ENCODE peak calls at places on chromosomes 4 and X, in seven cellular contexts. T is tibial nerve, Q is choroid plexus epithelial cell, D is GM23338, B is retinal pigment epithelial cell, O is body of pancreas, K is psoas muscle. A is an unnamed sample.

GRCh38 chrX:115624916-115625315 is 63.9 kb downstream of the PLS3 start:
- DNase-seq in T (no peak), Q (no peak), D (no peak), B (no peak), O (no peak), K (no peak), A (no peak)

GRCh38 chr4:140071806-140072205 is 82.2 kb downstream of the MAML3 start:
- DNase-seq in T (peak), Q (peak), D (no peak), B (no peak), O (peak), K (no peak), A (no peak)

GRCh38 chr4:151227731-151228130 is 49.2 kb upstream of the PRSS48 start:
- DNase-seq in T (peak), Q (peak), D (no peak), B (peak), O (peak), K (peak), A (peak)

GRCh38 chr4:184100297-184100885 is 117.3 kb downstream of the ENPP6 start:
- DNase-seq in T (no peak), Q (peak), D (peak), B (no peak), O (peak), K (peak), A (no peak)

GRCh38 chr4:138870739-138871633 is 144.6 kb upstream of the NOCT start:
- DNase-seq in T (peak), Q (peak), D (peak), B (no peak), O (peak), K (no peak), A (no peak)

GRCh38 chr4:90030953-90031352 is 96.2 kb upstream of the CCSER1 start:
- DNase-seq in T (no peak), Q (peak), D (peak), B (no peak), O (no peak), K (no peak), A (no peak)

GRCh38 chr4:122663814-122664610 is 43.1 kb upstream of the IL21 start:
- DNase-seq in T (no peak), Q (peak), D (no peak), B (no peak), O (no peak), K (no peak), A (no peak)

GRCh38 chr4:2045518-2045951 is 13.6 kb upstream of the NAT8L start:
- DNase-seq in T (no peak), Q (no peak), D (no peak), B (no peak), O (no peak), K (peak), A (no peak)

GRCh38 chrX:42619068-42619467 is 158.9 kb downstream of the PPP1R2C start:
- DNase-seq in T (no peak), Q (no peak), D (no peak), B (no peak), O (no peak), K (no peak), A (no peak)

GRCh38 chrX:9339603-9340569 is 125.0 kb upstream of the TBL1X start:
- DNase-seq in T (peak), Q (no peak), D (no peak), B (no peak), O (no peak), K (peak), A (no peak)

GRCh38 chrX:12994321-12994720 is 19.4 kb downstream of the TMSB4X start:
- DNase-seq in T (no peak), Q (no peak), D (no peak), B (no peak), O (no peak), K (no peak), A (no peak)

GRCh38 chr4:168787334-168787733 is 222.7 kb downstream of the CBR4 start:
- DNase-seq in T (no peak), Q (no peak), D (no peak), B (no peak), O (no peak), K (no peak), A (no peak)
- H3K4me3 ChIP-seq in T (no peak), Q (no peak), D (no peak), B (no peak), O (no peak), K (no peak), A (peak)

DNA sequence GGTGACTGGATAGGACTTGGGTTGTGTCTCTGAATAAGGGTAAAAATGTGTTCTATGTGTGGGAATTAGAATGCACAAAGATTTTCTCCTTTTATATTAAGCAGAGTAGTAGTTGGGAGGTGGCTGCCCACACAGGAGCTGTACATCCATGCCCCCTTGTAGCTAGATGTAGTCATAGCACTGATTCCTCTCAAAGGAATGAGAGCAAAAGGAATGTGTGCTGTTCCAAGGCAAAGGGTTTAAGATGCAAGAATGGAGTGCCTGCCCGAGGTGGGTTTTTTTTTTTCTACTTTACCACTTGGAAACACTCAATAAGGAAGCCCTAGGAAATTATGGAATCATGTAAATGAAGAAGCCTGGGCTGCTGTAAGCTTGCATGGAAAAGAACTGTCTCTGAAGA is 2183.2 kb upstream of the AGA start:
- DNase-seq in T (no peak), Q (peak), D (no peak), B (peak), O (no peak), K (no peak), A (no peak)
- TF ChIP-seq CTCF in T (no peak), Q (no peak), D (no peak), B (peak), O (no peak), K (no peak), A (peak)

DNA sequence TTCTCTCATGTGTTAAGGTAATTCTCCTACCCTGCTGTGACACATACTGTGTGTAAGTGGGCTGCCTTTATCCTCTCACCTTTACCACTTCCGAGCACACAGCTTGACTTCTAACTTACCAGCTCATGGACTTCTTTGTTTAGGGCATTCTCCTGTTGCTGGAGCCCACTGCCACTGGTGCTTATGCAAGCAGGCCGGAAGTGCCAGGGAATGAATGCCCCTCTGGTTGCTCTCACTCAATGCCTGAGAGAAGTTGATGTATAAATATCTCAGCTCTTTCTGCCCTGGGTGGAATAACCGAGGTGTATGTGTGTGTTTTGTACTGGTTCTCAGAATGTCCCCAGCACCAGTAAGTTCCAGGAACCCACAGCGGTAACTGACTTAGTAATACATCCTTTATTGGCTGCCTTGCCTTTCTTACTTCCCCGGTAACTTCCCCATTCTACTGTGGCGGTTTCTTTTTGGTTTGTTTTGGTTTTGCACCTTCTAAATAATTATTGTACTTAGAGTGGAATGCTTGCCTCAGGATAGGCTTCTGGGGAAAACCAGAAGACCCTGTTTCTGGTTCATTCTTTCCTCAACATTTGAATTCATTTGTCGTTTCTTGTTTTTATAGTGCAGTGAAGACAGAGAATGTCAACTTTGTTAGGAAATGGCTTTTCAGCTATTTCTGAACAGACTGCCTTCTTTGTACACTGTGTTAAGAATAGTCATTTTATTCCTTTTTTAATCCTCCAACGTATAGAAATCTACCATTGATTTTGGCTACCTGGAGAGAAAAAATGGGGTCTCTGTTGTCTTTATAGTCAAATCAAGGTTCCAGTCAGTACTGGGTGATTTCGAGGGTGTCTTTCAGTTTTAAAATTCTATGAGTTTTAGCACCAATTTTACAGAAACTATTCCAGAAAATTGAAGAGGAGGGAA is 45.4 kb downstream of the CXorf58 start:
- DNase-seq in T (peak), Q (peak), D (peak), B (no peak), O (no peak), K (no peak), A (no peak)
- H3K4me3 ChIP-seq in T (no peak), Q (no peak), D (no peak), B (no peak), O (no peak), K (no peak), A (no peak)

GRCh38 chr4:6591305-6591704 is 16.3 kb downstream of the MAN2B2 start:
- DNase-seq in T (no peak), Q (no peak), D (no peak), B (no peak), O (no peak), K (no peak), A (no peak)
- TF ChIP-seq CTCF in T (no peak), Q (no peak), D (no peak), B (no peak), O (no peak), K (no peak), A (no peak)

GRCh38 chr4:82213485-82214162 is 160.2 kb downstream of the HNRNPD start:
- DNase-seq in T (no peak), Q (no peak), D (no peak), B (no peak), O (no peak), K (no peak), A (no peak)
- H3K4me3 ChIP-seq in T (no peak), Q (no peak), D (no peak), B (no peak), O (no peak), K (no peak), A (no peak)

A was measured in epithelial cell of proximal tubule.